ENCODE peak calls at places on chromosomes 7 and 10, in ten cellular contexts. I is transverse colon, V is sigmoid colon, J is stomach, A is SK-N-SH, K is H1, C is HepG2, T is upper lobe of left lung, N is K562, R is esophagus muscularis mucosa. F is an unnamed sample.

GRCh38 chr7:72098812-72099211 is 313.3 kb downstream of the CALN1 start:
- DNase-seq in I (no peak), V (peak), J (no peak), A (peak), K (no peak), C (no peak), T (peak), N (no peak), R (no peak), F (peak)

GRCh38 chr7:117873056-117873932 is at the start of gene CTTNBP2:
- DNase-seq in I (peak), V (peak), J (peak), A (peak), K (peak), C (no peak), T (peak), N (peak), R (no peak), F (peak)

GRCh38 chr10:78977761-78978305 is 90.9 kb upstream of the ZMIZ1 start:
- DNase-seq in I (peak), V (peak), J (no peak), A (no peak), K (no peak), C (peak), T (no peak), N (no peak), R (no peak), F (no peak)

GRCh38 chr7:156459067-156459466 is 181.5 kb upstream of the RNF32 start:
- DNase-seq in I (no peak), V (no peak), J (no peak), A (no peak), K (no peak), C (no peak), T (no peak), N (no peak), R (no peak), F (no peak)

GRCh38 chr7:30923774-30924413 is 12.2 kb downstream of the AQP1 start:
- DNase-seq in I (peak), V (peak), J (peak), A (peak), K (peak), C (no peak), T (no peak), N (no peak), R (peak), F (peak)

GRCh38 chr10:123863189-123863580 is 28.4 kb downstream of the CPXM2 start:
- DNase-seq in I (no peak), V (no peak), J (no peak), A (no peak), K (peak), C (no peak), T (no peak), N (no peak), R (no peak), F (no peak)

GRCh38 chr7:143892527-143893300 is 9.3 kb downstream of the TCAF1 start:
- DNase-seq in I (no peak), V (no peak), J (no peak), A (no peak), K (no peak), C (peak), T (no peak), N (no peak), R (no peak), F (no peak)

GRCh38 chr10:110216942-110217341 is 9.5 kb downstream of the MXI1 start:
- DNase-seq in I (no peak), V (no peak), J (no peak), A (no peak), K (no peak), C (no peak), T (no peak), N (no peak), R (peak), F (no peak)

GRCh38 chr7:151821226-151821625 is 55.7 kb downstream of the PRKAG2 start:
- DNase-seq in I (no peak), V (no peak), J (no peak), A (no peak), K (no peak), C (no peak), T (no peak), N (no peak), R (no peak), F (no peak)

GRCh38 chr7:116777613-116778380 is 84.6 kb upstream of the CAPZA2 start:
- DNase-seq in I (no peak), V (no peak), J (no peak), A (no peak), K (no peak), C (no peak), T (no peak), N (no peak), R (no peak), F (no peak)

GRCh38 chr7:116776046-116776445 is 86.3 kb upstream of the CAPZA2 start:
- DNase-seq in I (no peak), V (no peak), J (no peak), A (no peak), K (no peak), C (no peak), T (no peak), N (no peak), R (no peak), F (no peak)

GRCh38 chr7:116779921-116780320 is 82.5 kb upstream of the CAPZA2 start:
- DNase-seq in I (no peak), V (no peak), J (no peak), A (no peak), K (no peak), C (no peak), T (no peak), N (no peak), R (no peak), F (no peak)

GRCh38 chr7:116779222-116779621 is 83.2 kb upstream of the CAPZA2 start:
- DNase-seq in I (no peak), V (no peak), J (no peak), A (no peak), K (no peak), C (no peak), T (no peak), N (no peak), R (no peak), F (no peak)

DNA sequence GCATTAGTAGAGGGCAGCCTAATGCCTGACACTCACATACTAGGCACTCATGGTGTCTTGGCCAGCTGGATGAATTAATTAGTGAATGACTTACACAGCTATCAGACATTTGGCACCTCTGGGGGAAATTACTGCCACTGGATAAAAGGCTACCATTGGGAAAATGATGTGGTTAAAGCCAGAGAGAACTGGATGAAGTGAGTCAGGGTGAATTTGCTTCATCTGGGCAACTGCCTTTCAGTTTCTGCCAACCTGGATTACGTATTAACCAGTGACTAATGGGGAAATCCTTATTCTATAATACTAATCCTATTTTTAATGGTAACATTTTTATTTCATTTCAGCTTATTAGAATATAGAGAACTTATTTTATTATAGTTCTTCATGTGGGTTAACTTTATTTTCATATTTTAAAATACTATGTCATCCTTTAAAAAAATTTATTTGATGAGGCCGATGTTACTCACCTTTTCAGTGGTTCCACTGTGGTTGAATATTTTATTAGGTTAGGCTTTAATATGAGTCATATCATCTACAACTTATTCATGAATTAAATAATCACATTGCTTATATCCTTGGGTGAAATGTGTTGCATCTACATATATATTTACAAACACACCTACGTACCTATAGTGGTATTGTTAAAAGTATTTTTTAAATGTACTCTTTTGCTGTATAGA is 85.6 kb upstream of the CAPZA2 start:
- DNase-seq in I (no peak), V (no peak), J (no peak), A (no peak), K (no peak), C (no peak), T (no peak), N (no peak), R (no peak), F (no peak)
- TF ChIP-seq POLR2AphosphoS5 in I (no peak), V (peak), J (peak), A (peak), K (no peak), C (no peak), T (no peak), N (no peak), R (no peak), F (peak)

DNA sequence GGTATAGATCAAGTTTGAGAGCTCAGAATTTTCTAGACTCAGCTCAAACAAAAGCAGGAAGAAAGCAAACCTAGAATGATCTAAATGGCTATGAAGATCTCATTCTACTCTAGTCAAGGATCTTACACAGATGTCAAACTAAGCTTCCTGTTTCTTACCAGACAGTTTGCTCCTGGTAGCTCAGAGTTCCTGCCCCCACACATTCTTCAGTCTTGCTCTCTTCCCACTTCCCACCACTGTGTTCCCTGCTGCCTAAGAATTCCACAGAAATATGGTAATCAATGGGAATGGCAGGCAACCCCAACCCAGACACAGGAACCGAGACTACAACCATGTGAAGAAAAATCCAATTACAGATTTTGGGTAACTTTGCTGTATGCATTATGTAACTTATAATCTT is 133.4 kb upstream of the PTN start:
- DNase-seq in I (no peak), V (no peak), J (no peak), A (no peak), K (no peak), C (no peak), T (no peak), N (no peak), R (no peak), F (no peak)
- TF ChIP-seq EP300 in I (no peak), V (no peak), J (no peak), A (no peak), K (no peak), C (no peak), T (no peak), N (no peak), R (no peak), F (no peak)

GRCh38 chr10:22133640-22134624 is 83.9 kb downstream of the EBLN1 start:
- DNase-seq in I (no peak), V (no peak), J (no peak), A (peak), K (no peak), C (no peak), T (no peak), N (peak), R (no peak), F (no peak)
- TF ChIP-seq POLR2AphosphoS5 in I (no peak), V (peak), J (no peak), A (no peak), K (no peak), C (no peak), T (no peak), N (no peak), R (no peak), F (no peak)

DNA sequence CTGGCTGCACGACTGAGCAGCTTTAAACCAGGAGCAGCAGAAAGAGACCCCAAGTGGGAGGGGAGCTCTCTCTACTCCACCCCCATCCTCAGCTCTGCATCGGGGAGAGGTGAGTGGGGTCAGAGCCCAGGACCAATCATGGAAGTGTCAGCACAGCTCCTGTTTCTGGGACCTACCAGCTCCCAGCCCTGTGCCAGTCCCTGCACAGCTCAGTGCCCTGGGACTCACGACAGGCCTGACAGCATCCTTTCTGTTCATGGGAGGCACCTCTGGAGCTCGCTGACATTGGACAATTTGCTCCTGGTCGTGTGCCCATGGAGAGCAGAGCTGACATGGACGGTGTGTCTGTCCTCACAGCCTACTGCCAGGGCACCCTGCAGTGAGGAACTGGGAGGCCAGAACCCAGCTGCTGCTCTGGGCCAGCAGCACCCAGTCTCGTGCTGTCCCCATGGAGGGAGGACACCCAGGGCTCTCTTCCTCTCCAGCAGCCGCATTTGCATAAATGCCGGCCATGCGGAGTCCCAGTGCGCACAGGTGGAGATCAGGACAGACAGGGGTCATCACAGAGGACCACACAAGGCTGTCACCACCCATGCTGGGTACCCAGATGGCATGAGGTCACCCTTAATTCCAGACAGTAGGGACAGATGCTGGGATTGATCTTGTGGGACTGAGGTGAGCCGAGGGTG is 45.9 kb upstream of the MSMB start:
- DNase-seq in I (no peak), V (no peak), J (no peak), A (no peak), K (no peak), C (no peak), T (peak), N (no peak), R (peak), F (no peak)
- TF ChIP-seq EP300 in I (no peak), V (no peak), J (no peak), A (no peak), K (no peak), C (no peak), T (no peak), N (no peak), R (no peak), F (no peak)

GRCh38 chr10:30248728-30249127 is 100.3 kb downstream of the MTPAP start:
- DNase-seq in I (no peak), V (no peak), J (no peak), A (no peak), K (no peak), C (no peak), T (no peak), N (no peak), R (no peak), F (no peak)

GRCh38 chr10:30247704-30248103 is 101.4 kb downstream of the MTPAP start:
- DNase-seq in I (no peak), V (no peak), J (no peak), A (no peak), K (no peak), C (no peak), T (no peak), N (no peak), R (no peak), F (no peak)
- TF ChIP-seq POLR2AphosphoS5 in I (no peak), V (no peak), J (no peak), A (no peak), K (no peak), C (no peak), T (no peak), N (no peak), R (no peak), F (no peak)

GRCh38 chr7:11713352-11713751 is 118.6 kb downstream of the THSD7A start:
- DNase-seq in I (no peak), V (no peak), J (no peak), A (no peak), K (no peak), C (no peak), T (no peak), N (no peak), R (no peak), F (no peak)
- TF ChIP-seq EP300 in I (no peak), V (no peak), J (no peak), A (no peak), K (no peak), C (no peak), T (no peak), N (no peak), R (no peak), F (no peak)

GRCh38 chr10:104353325-104354048 is at the start of gene CFAP58:
- DNase-seq in I (peak), V (peak), J (peak), A (peak), K (peak), C (peak), T (peak), N (peak), R (peak), F (peak)
- TF ChIP-seq POLR2AphosphoS5 in I (no peak), V (no peak), J (peak), A (no peak), K (no peak), C (no peak), T (peak), N (no peak), R (peak), F (no peak)

F was measured in suprapubic skin.